ENCODE peak calls at places on chromosomes 13 and 19, in six cellular contexts. P is astrocyte of the spinal cord, H is HCT116, R is left lung, W is thoracic aorta, M is brain microvascular endothelial cell. Y is an unnamed sample.

GRCh38 chr13:110593430-110594130 is 21.8 kb upstream of the NAXD start:
- DNase-seq in P (peak; percentile 64), H (peak; percentile 50), R (no peak), W (no peak), M (peak; percentile 27), Y (peak; percentile 78)

GRCh38 chr19:17671906-17672305 is 16.2 kb downstream of the UNC13A start:
- DNase-seq in P (peak; percentile 19), H (peak; percentile 68), R (no peak), W (no peak), M (peak; percentile 55), Y (peak; percentile 16)

GRCh38 chr13:106446011-106446410 is 89.5 kb downstream of the EFNB2 start:
- DNase-seq in P (peak; percentile 32), H (no peak), R (no peak), W (no peak), M (peak; percentile 57), Y (no peak)

GRCh38 chr13:21911916-21912315 is 241.0 kb downstream of the FGF9 start:
- DNase-seq in P (no peak), H (no peak), R (no peak), W (no peak), M (no peak), Y (no peak)

GRCh38 chr19:50817941-50818858 is 5.4 kb downstream of the KLK1 start:
- DNase-seq in P (no peak), H (peak; percentile 48), R (no peak), W (no peak), M (peak; percentile 11), Y (peak; percentile 80)

GRCh38 chr19:18093439-18094161 is 4.0 kb upstream of the MAST3 start:
- DNase-seq in P (no peak), H (peak; percentile 64), R (no peak), W (no peak), M (peak; percentile 18), Y (no peak)

GRCh38 chr19:31135841-31136240 is 213.4 kb downstream of the TSHZ3 start:
- DNase-seq in P (no peak), H (no peak), R (no peak), W (no peak), M (peak; percentile 34), Y (no peak)

GRCh38 chr19:45767410-45767880 is 1.6 kb downstream of the SIX5 start:
- DNase-seq in P (peak; percentile 88), H (no peak), R (peak; percentile 81), W (no peak), M (peak; percentile 79), Y (peak; percentile 32)

GRCh38 chr13:99517984-99518383 is 16.7 kb downstream of the TM9SF2 start:
- DNase-seq in P (no peak), H (no peak), R (no peak), W (no peak), M (no peak), Y (no peak)

GRCh38 chr13:79386125-79386822 is 19.8 kb downstream of the RBM26 start:
- DNase-seq in P (no peak), H (no peak), R (no peak), W (no peak), M (no peak), Y (no peak)

GRCh38 chr19:48371367-48371766 is 7.2 kb downstream of the SYNGR4 start:
- DNase-seq in P (no peak), H (no peak), R (no peak), W (no peak), M (no peak), Y (no peak)

GRCh38 chr19:11361037-11361770 is 6.0 kb downstream of the PLPPR2 start:
- DNase-seq in P (no peak), H (no peak), R (peak; percentile 66), W (no peak), M (no peak), Y (peak; percentile 87)

GRCh38 chr19:29660835-29661234 is 4.4 kb upstream of the PLEKHF1 start:
- DNase-seq in P (no peak), H (no peak), R (no peak), W (no peak), M (no peak), Y (no peak)

GRCh38 chr13:38348890-38349289 is 761 bp upstream of the UFM1 start:
- DNase-seq in P (peak; percentile 48), H (no peak), R (no peak), W (no peak), M (peak; percentile 16), Y (peak; percentile 61)

GRCh38 chr19:5147074-5147970 is 178.4 kb downstream of the KDM4B start:
- DNase-seq in P (no peak), H (no peak), R (peak; percentile 23), W (no peak), M (no peak), Y (no peak)

GRCh38 chr13:113220877-113221276 is 11.5 kb downstream of the CUL4A start:
- DNase-seq in P (no peak), H (no peak), R (no peak), W (no peak), M (no peak), Y (no peak)

GRCh38 chr19:47309038-47309437 is 623 bp upstream of the C5AR1 start:
- DNase-seq in P (no peak), H (no peak), R (no peak), W (no peak), M (no peak), Y (no peak)

GRCh38 chr19:51097166-51097736 is 11.0 kb downstream of the CTU1 start:
- DNase-seq in P (peak; percentile 52), H (peak; percentile 31), R (peak; percentile 63), W (no peak), M (peak; percentile 54), Y (peak; percentile 43)

GRCh38 chr19:53864308-53864836 is 3.3 kb upstream of the MYADM start:
- DNase-seq in P (no peak), H (no peak), R (no peak), W (no peak), M (no peak), Y (peak; percentile 72)

GRCh38 chr19:42441047-42441440 is 1.7 kb downstream of the CXCL17 start:
- DNase-seq in P (no peak), H (no peak), R (no peak), W (no peak), M (no peak), Y (no peak)

GRCh38 chr13:113927661-113928581 is 46.0 kb downstream of the C13orf46 start:
- DNase-seq in P (peak; percentile 89), H (no peak), R (no peak), W (peak; percentile 0), M (peak; percentile 71), Y (no peak)

GRCh38 chr13:45441633-45442032 is 23.1 kb upstream of the COG3 start:
- DNase-seq in P (peak; percentile 48), H (no peak), R (no peak), W (no peak), M (peak; percentile 11), Y (no peak)

GRCh38 chr13:113860579-113861432 is 3.1 kb downstream of the GAS6 start:
- DNase-seq in P (no peak), H (no peak), R (peak; percentile 64), W (no peak), M (no peak), Y (peak; percentile 92)

GRCh38 chr19:27736225-27736624 is 1476.7 kb downstream of the UQCRFS1 start:
- DNase-seq in P (no peak), H (no peak), R (no peak), W (no peak), M (no peak), Y (no peak)

GRCh38 chr13:75452564-75452963 is 29.4 kb downstream of the TBC1D4 start:
- DNase-seq in P (no peak), H (no peak), R (no peak), W (no peak), M (no peak), Y (no peak)
- H3K4me3 ChIP-seq in P (no peak overlapping the region), H (no peak overlapping the region), R (no peak overlapping the region), W (no peak overlapping the region), M (no peak overlapping the region), Y (no peak overlapping the region)

GRCh38 chr19:13873776-13874515 is 3.0 kb upstream of the NANOS3 start:
- DNase-seq in P (no peak), H (no peak), R (no peak), W (no peak), M (no peak), Y (no peak)

GRCh38 chr19:13875824-13876223 is 1.1 kb upstream of the NANOS3 start:
- DNase-seq in P (no peak), H (no peak), R (no peak), W (no peak), M (no peak), Y (no peak)

GRCh38 chr19:13872695-13873389 is 4.1 kb upstream of the NANOS3 start:
- DNase-seq in P (no peak), H (no peak), R (no peak), W (no peak), M (no peak), Y (no peak)

GRCh38 chr19:13869324-13869723 is 7.6 kb upstream of the NANOS3 start:
- DNase-seq in P (no peak), H (no peak), R (no peak), W (no peak), M (no peak), Y (no peak)

GRCh38 chr19:13872339-13872694 is 4.6 kb upstream of the NANOS3 start:
- DNase-seq in P (no peak), H (no peak), R (no peak), W (no peak), M (no peak), Y (no peak)
- H3K4me3 ChIP-seq in P (no peak overlapping the region), H (peak overlapping the region; percentile 58), R (peak overlapping the region; percentile 19), W (peak overlapping the region; percentile 67), M (no peak overlapping the region), Y (no peak overlapping the region)

GRCh38 chr19:897442-898039 is 4.3 kb downstream of the RNU6-9 start:
- DNase-seq in P (no peak), H (no peak), R (no peak), W (no peak), M (no peak), Y (no peak)

GRCh38 chr19:900302-901111 is 7.2 kb downstream of the RNU6-9 start:
- DNase-seq in P (no peak), H (no peak), R (no peak), W (no peak), M (no peak), Y (peak; percentile 25)

GRCh38 chr19:896999-897398 is 3.7 kb downstream of the RNU6-9 start:
- DNase-seq in P (no peak), H (no peak), R (no peak), W (no peak), M (no peak), Y (no peak)

GRCh38 chr19:899363-900301 is 6.3 kb downstream of the RNU6-9 start:
- DNase-seq in P (no peak), H (no peak), R (no peak), W (no peak), M (no peak), Y (no peak)

GRCh38 chr19:898663-899062 is 5.4 kb downstream of the RNU6-9 start:
- DNase-seq in P (no peak), H (no peak), R (no peak), W (no peak), M (no peak), Y (no peak)
- H3K4me3 ChIP-seq in P (no peak overlapping the region), H (no peak overlapping the region), R (no peak overlapping the region), W (no peak overlapping the region), M (no peak overlapping the region), Y (no peak overlapping the region)

GRCh38 chr19:588093-588742 is 1.5 kb upstream of the HCN2 start:
- DNase-seq in P (peak; percentile 83), H (peak; percentile 69), R (peak; percentile 57), W (no peak), M (peak; percentile 77), Y (peak; percentile 51)
- H3K4me3 ChIP-seq in P (no peak overlapping the region), H (peak overlapping the region; percentile 51), R (no peak overlapping the region), W (no peak overlapping the region), M (no peak overlapping the region), Y (no peak overlapping the region)

Y was measured in small intestine.